ENCODE peak calls at places on chromosomes 16 and 17, in seven cellular contexts. H is ovary; E is cardiac fibroblast; O is AG04450; Y is endothelial cell; G is CD4-positive, alpha-beta T cell; N is fibroblast of lung. D is an unnamed sample.

GRCh38 chr16:2769675-2770056 is 7.4 kb downstream of the ELOB start:
- DNase-seq in H (no peak), E (peak), O (no peak), Y (no peak), G (no peak), N (no peak), D (no peak)

GRCh38 chr17:70127221-70127873 is 42.0 kb upstream of the KCNJ2 start:
- DNase-seq in H (no peak), E (no peak), O (no peak), Y (no peak), G (no peak), N (no peak), D (no peak)

GRCh38 chr17:35801583-35802224 is 6.3 kb upstream of the MMP28 start:
- DNase-seq in H (peak), E (peak), O (no peak), Y (peak), G (no peak), N (peak), D (no peak)

GRCh38 chr17:56393156-56393555 is 200.3 kb upstream of the NOG start:
- DNase-seq in H (no peak), E (no peak), O (no peak), Y (no peak), G (no peak), N (no peak), D (no peak)

GRCh38 chr17:58786586-58787295 is 31.1 kb downstream of the PPM1E start:
- DNase-seq in H (no peak), E (peak), O (peak), Y (no peak), G (no peak), N (peak), D (no peak)

GRCh38 chr17:34617398-34617797 is 38.0 kb downstream of the TMEM132E start:
- DNase-seq in H (no peak), E (no peak), O (no peak), Y (no peak), G (no peak), N (no peak), D (no peak)

GRCh38 chr17:66636111-66636510 is 198.8 kb upstream of the CACNG5 start:
- DNase-seq in H (no peak), E (peak), O (peak), Y (no peak), G (no peak), N (peak), D (no peak)

GRCh38 chr17:21171970-21172510 is 41.9 kb downstream of the TMEM11 start:
- DNase-seq in H (no peak), E (no peak), O (no peak), Y (no peak), G (no peak), N (no peak), D (no peak)

GRCh38 chr17:8698142-8699050 is 46.2 kb downstream of the CCDC42 start:
- DNase-seq in H (peak), E (peak), O (peak), Y (peak), G (no peak), N (peak), D (peak)

GRCh38 chr16:53865492-53865863 is 161.5 kb downstream of the FTO start:
- DNase-seq in H (no peak), E (peak), O (no peak), Y (no peak), G (no peak), N (peak), D (no peak)

GRCh38 chr17:30332057-30332542 is 1.8 kb downstream of the TMIGD1 start:
- DNase-seq in H (no peak), E (peak), O (peak), Y (no peak), G (peak), N (peak), D (no peak)

GRCh38 chr17:12790806-12791148 is 1.5 kb downstream of the ARHGAP44 start:
- DNase-seq in H (no peak), E (no peak), O (no peak), Y (no peak), G (no peak), N (no peak), D (no peak)

GRCh38 chr17:51120357-51120738 is 320 bp downstream of the SPAG9 start:
- DNase-seq in H (no peak), E (no peak), O (no peak), Y (no peak), G (peak), N (peak), D (no peak)

DNA sequence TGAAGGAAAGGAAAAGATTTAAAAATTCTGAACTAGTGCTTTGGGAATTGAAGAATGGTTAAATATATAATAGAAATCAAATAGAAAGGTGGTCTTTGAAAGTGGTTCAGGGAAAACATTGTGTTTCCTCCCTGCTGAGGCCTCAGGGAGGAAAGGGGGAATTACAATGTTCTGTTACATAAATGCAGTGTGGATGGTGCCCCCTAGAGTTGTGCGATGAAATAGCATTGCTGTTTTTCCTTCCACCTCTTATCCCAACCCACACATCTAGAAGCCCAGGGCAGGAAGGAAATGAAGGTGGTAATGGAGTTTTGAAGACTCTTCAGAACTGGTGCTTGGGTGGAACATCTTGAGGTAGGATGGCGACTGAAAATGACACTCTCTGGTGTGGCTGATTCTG is 6.4 kb upstream of the TOX3 start:
- DNase-seq in H (no peak), E (no peak), O (no peak), Y (no peak), G (no peak), N (no peak), D (no peak)
- TF ChIP-seq CTCF in H (no peak), E (no peak), O (peak), Y (peak), G (no peak), N (no peak), D (no peak)

GRCh38 chr16:58652741-58653140 is 23.1 kb upstream of the CNOT1 start:
- DNase-seq in H (no peak), E (peak), O (no peak), Y (no peak), G (no peak), N (peak), D (peak)
- TF ChIP-seq CTCF in H (no peak), E (no peak), O (peak), Y (no peak), G (no peak), N (no peak), D (no peak)

GRCh38 chr16:67884-68789 is 4.3 kb downstream of the RHBDF1 start:
- DNase-seq in H (no peak), E (peak), O (no peak), Y (no peak), G (no peak), N (no peak), D (no peak)
- TF ChIP-seq CTCF in H (no peak), E (no peak), O (no peak), Y (no peak), G (no peak), N (no peak), D (no peak)

GRCh38 chr16:84589975-84590719 is 27.7 kb downstream of the COTL1 start:
- DNase-seq in H (no peak), E (no peak), O (no peak), Y (no peak), G (no peak), N (no peak), D (no peak)
- TF ChIP-seq CTCF in H (no peak), E (no peak), O (no peak), Y (no peak), G (no peak), N (no peak), D (no peak)

GRCh38 chr16:9154576-9155410 is 63.3 kb downstream of the HAPSTR1 start:
- DNase-seq in H (no peak), E (no peak), O (no peak), Y (no peak), G (no peak), N (no peak), D (no peak)

GRCh38 chr16:9151074-9151473 is 59.6 kb downstream of the HAPSTR1 start:
- DNase-seq in H (no peak), E (no peak), O (no peak), Y (no peak), G (no peak), N (no peak), D (no peak)

GRCh38 chr16:9151597-9151996 is 60.2 kb downstream of the HAPSTR1 start:
- DNase-seq in H (no peak), E (no peak), O (peak), Y (no peak), G (no peak), N (peak), D (no peak)

GRCh38 chr16:9153502-9153864 is 62.0 kb downstream of the HAPSTR1 start:
- DNase-seq in H (no peak), E (no peak), O (no peak), Y (no peak), G (no peak), N (no peak), D (no peak)

DNA sequence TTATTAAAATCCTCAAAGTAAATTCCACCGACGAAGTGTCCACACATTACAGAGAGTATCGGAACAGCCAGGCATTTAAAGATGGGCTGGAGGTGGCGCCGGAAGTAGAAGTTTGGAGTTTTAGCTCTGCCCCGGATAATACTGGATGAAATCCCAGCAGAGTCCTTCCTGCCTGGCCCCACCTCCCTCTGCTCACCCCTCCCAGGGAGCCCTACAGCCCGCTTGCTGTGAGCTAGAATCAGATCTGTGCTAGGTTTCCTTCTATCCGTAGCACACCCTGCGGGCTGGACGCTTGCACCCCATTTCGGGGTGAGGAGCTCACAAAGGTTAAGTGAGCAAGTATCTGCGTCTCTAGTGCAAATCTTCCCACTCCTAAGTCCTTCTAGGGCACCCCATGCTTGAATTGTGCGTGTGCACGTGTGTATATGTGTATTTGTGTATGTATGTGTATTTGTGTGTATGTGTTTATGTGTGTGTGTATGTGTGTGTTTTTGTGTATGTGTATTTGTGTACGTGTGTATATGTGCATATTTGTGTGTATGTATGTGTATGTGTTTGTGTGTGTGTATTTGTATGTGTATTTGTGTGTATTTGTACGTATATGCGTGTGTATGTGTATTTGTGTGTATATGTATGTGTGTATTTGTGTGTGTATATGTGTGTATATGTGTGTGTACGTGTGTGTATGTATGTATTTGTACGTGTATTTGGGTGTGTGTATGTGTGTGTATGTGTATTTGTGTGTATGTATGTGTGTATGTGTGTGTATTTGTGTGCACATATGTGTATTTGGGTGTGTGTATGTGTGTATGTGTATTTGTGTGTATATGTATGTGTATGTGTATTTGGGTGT is 61.4 kb downstream of the HAPSTR1 start:
- DNase-seq in H (no peak), E (no peak), O (no peak), Y (no peak), G (no peak), N (no peak), D (no peak)
- TF ChIP-seq CTCF in H (no peak), E (no peak), O (no peak), Y (no peak), G (no peak), N (no peak), D (no peak)

GRCh38 chr16:49704586-49705155 is 151.2 kb downstream of the ZNF423 start:
- DNase-seq in H (no peak), E (no peak), O (no peak), Y (no peak), G (no peak), N (no peak), D (no peak)
- TF ChIP-seq CTCF in H (no peak), E (no peak), O (no peak), Y (no peak), G (no peak), N (no peak), D (no peak)